ENCODE peak calls at places on chromosomes 2 and 18, in six cellular contexts. J is fibroblast of the aortic adventitia, S is adrenal gland, A is heart right ventricle, N is AG10803, O is epithelial cell of proximal tubule. U is an unnamed sample.
A peak's percentile ranks its signal among the peaks of the same experiment; 100 is the strongest.

GRCh38 chr2:101718993-101719571 is 21.6 kb downstream of the MAP4K4 start:
- DNase-seq in J (no peak), N (peak; percentile 25), O (no peak), A (no peak), S (no peak), U (no peak)

GRCh38 chr2:128321421-128321775 is 2.7 kb upstream of the HS6ST1 start:
- DNase-seq in S (no peak), N (no peak), O (no peak), J (no peak), A (peak; percentile 17), U (no peak)

GRCh38 chr2:240965905-240966456 is 32.4 kb upstream of the SNED1 start:
- DNase-seq in A (no peak), S (peak; percentile 11), O (no peak), J (no peak), N (no peak), U (no peak)

GRCh38 chr2:3637692-3638455 is 20.1 kb upstream of the ALLC start:
- DNase-seq in J (no peak), S (no peak), A (no peak), O (no peak), N (no peak), U (no peak)

GRCh38 chr2:234395801-234396478 is 100.9 kb downstream of the ARL4C start:
- DNase-seq in A (no peak), J (no peak), O (no peak), N (no peak), S (no peak), U (no peak)

GRCh38 chr18:58046794-58047555 is 2.9 kb downstream of the NEDD4L start:
- DNase-seq in A (no peak), N (no peak), O (peak; percentile 68), J (no peak), S (no peak), U (no peak)

GRCh38 chr2:232502901-232503791 is 15.5 kb upstream of the ECEL1 start:
- DNase-seq in O (no peak), J (peak; percentile 24), S (peak; percentile 44), A (peak; percentile 44), N (no peak), U (peak; percentile 29)

GRCh38 chr2:226211439-226211838 is 588.2 kb downstream of the IRS1 start:
- DNase-seq in A (no peak), N (peak; percentile 93), S (no peak), J (peak; percentile 98), O (peak; percentile 64), U (peak; percentile 34)

GRCh38 chr18:62384610-62385097 is 59.5 kb downstream of the TNFRSF11A start:
- DNase-seq in S (no peak), A (no peak), N (no peak), O (no peak), J (peak; percentile 20), U (no peak)

GRCh38 chr2:114170070-114170469 is 272.4 kb upstream of the DPP10 start:
- DNase-seq in O (peak; percentile 69), A (no peak), J (no peak), N (no peak), S (no peak), U (no peak)

GRCh38 chr2:3522851-3523481 is 3.6 kb upstream of the ADI1 start:
- DNase-seq in N (peak; percentile 87), S (no peak), A (no peak), J (peak; percentile 63), O (no peak), U (peak; percentile 88)

GRCh38 chr2:156340818-156341481 is 8.4 kb upstream of the NR4A2 start:
- DNase-seq in O (no peak), N (peak; percentile 44), S (no peak), A (no peak), J (peak; percentile 63), U (peak; percentile 74)

GRCh38 chr2:85414761-85415498 is 3.6 kb upstream of the SH2D6 start:
- DNase-seq in A (no peak), J (no peak), N (no peak), S (no peak), O (no peak), U (no peak)

GRCh38 chr2:11852526-11853196 is 106.2 kb downstream of the LPIN1 start:
- DNase-seq in A (no peak), S (no peak), N (no peak), O (no peak), J (no peak), U (no peak)

GRCh38 chr2:15042824-15043223 is 410.3 kb downstream of the LRATD1 start:
- DNase-seq in S (no peak), N (peak; percentile 54), J (peak; percentile 51), A (no peak), O (peak; percentile 6), U (peak; percentile 68)

GRCh38 chr2:237664151-237664550 is 36.8 kb downstream of the LRRFIP1 start:
- DNase-seq in S (no peak), A (peak; percentile 47), O (no peak), N (no peak), J (no peak), U (no peak)

GRCh38 chr18:48124857-48125626 is 194.6 kb upstream of the SMAD2 start:
- DNase-seq in S (peak; percentile 54), A (no peak), J (no peak), N (no peak), O (no peak), U (no peak)

GRCh38 chr2:138652378-138652777 is 127.8 kb downstream of the NXPH2 start:
- DNase-seq in A (no peak), N (no peak), J (peak; percentile 34), O (no peak), S (no peak), U (no peak)

GRCh38 chr2:189299974-189300373 is 120.4 kb upstream of the COL5A2 start:
- DNase-seq in S (no peak), O (no peak), J (no peak), A (no peak), N (no peak), U (no peak)

GRCh38 chr18:59954241-59954640 is 54.4 kb downstream of the PMAIP1 start:
- DNase-seq in N (no peak), A (no peak), J (no peak), O (no peak), S (no peak), U (no peak)

GRCh38 chr2:148909114-148909513 is 34.1 kb downstream of the KIF5C start:
- DNase-seq in N (no peak), J (no peak), S (peak; percentile 91), A (no peak), O (no peak), U (peak; percentile 16)

GRCh38 chr2:219169950-219170654 is at the start of gene SLC23A3:
- DNase-seq in S (no peak), J (no peak), N (no peak), A (no peak), O (no peak), U (no peak)

GRCh38 chr2:1237785-1238184 is 175.5 kb upstream of the TPO start:
- DNase-seq in N (no peak), S (no peak), A (no peak), J (no peak), O (no peak), U (no peak)

GRCh38 chr2:17877811-17878221 is 651 bp upstream of the KCNS3 start:
- DNase-seq in S (no peak), A (peak; percentile 18), O (no peak), N (peak; percentile 5), J (peak; percentile 7), U (no peak)

GRCh38 chr2:1556776-1557466 is 143.7 kb downstream of the TPO start:
- DNase-seq in A (no peak), S (peak; percentile 91), J (peak; percentile 10), O (peak; percentile 68), N (peak; percentile 55), U (peak; percentile 49)

GRCh38 chr2:217634871-217635270 is 367.9 kb downstream of the TNS1 start:
- DNase-seq in O (no peak), N (no peak), J (no peak), S (no peak), A (no peak), U (no peak)

GRCh38 chr2:9297156-9297555 is 90.5 kb downstream of the ASAP2 start:
- DNase-seq in O (no peak), A (no peak), J (peak; percentile 28), S (no peak), N (no peak), U (peak; percentile 87)

GRCh38 chr2:21841341-21841740 is 717.6 kb downstream of the TDRD15 start:
- DNase-seq in A (no peak), O (no peak), S (no peak), J (no peak), N (no peak), U (no peak)

GRCh38 chr18:9275890-9276289 is 58.7 kb upstream of the TWSG1 start:
- DNase-seq in S (no peak), J (no peak), O (no peak), A (no peak), N (no peak), U (no peak)

GRCh38 chr18:9273221-9273620 is 61.4 kb upstream of the TWSG1 start:
- DNase-seq in J (no peak), S (no peak), A (no peak), O (no peak), N (no peak), U (peak; percentile 48)
- TF ChIP-seq CTCF in J (no peak), S (no peak), A (no peak), O (no peak), N (no peak), U (no peak)

GRCh38 chr2:207163053-207163814 is 2.5 kb downstream of the KLF7 start:
- DNase-seq in J (peak; percentile 91), A (no peak), N (peak; percentile 92), S (peak; percentile 39), O (peak; percentile 92), U (peak; percentile 83)

GRCh38 chr2:207163815-207164747 is 1.7 kb downstream of the KLF7 start:
- DNase-seq in N (peak; percentile 60), A (peak; percentile 61), O (no peak), J (peak; percentile 57), S (peak; percentile 64), U (peak; percentile 52)

GRCh38 chr2:207161247-207161646 is 4.5 kb downstream of the KLF7 start:
- DNase-seq in A (no peak), J (no peak), O (no peak), S (no peak), N (no peak), U (no peak)

GRCh38 chr2:207161724-207162123 is 4.0 kb downstream of the KLF7 start:
- DNase-seq in S (no peak), J (peak; percentile 39), O (no peak), N (peak; percentile 67), A (no peak), U (peak; percentile 59)

DNA sequence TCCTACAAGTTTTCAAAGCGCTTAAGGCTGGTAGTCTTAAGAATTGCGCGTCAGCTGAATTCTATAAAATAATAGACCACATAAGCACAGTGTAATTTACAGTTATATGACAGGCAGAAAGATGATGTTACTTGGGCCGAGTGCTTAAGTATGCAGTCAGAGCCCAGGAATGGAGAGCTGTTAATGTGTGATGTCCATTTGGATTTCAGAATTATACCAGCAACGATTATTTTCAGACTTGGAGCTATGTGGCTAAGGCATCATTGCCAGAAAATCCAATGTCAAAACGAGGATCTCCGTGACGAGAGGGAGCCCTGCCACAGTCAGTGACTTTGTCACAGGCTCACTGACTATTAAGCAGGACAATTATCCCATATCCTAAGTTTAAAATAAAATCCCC is 3.4 kb downstream of the KLF7 start:
- DNase-seq in O (no peak), J (peak; percentile 70), S (no peak), N (peak; percentile 87), A (no peak), U (peak; percentile 67)
- H3K4me3 ChIP-seq in O (peak overlapping the region; percentile 82), J (peak overlapping the region; percentile 71), S (no peak overlapping the region), N (peak overlapping the region; percentile 95), A (peak overlapping the region; percentile 91), U (peak overlapping the region; percentile 85)

GRCh38 chr2:187310696-187311095 is 137.4 kb downstream of the CALCRL start:
- DNase-seq in O (no peak), N (peak; percentile 40), A (no peak), S (no peak), J (peak; percentile 48), U (peak; percentile 25)
- TF ChIP-seq CTCF in O (no peak), N (no peak), A (no peak), S (no peak), J (no peak), U (no peak)

GRCh38 chr18:10353791-10354190 is 100.6 kb upstream of the APCDD1 start:
- DNase-seq in S (no peak), J (peak; percentile 47), A (no peak), N (peak; percentile 82), O (no peak), U (peak; percentile 79)
- H3K4me3 ChIP-seq in S (no peak overlapping the region), J (no peak overlapping the region), A (no peak overlapping the region), N (peak overlapping the region; percentile 6), O (no peak overlapping the region), U (no peak overlapping the region)